ENCODE peak calls at places on chromosomes 4 and X, in seven cellular contexts. N is T-helper 17 cell; S is CD8-positive, alpha-beta memory T cell; M is NCI-H524 treated with DMSO at 0.1 percent for 48 hours; U is smooth muscle cell of the brain vasculature; X is activated CD4-positive, alpha-beta T cell treated with anti-CD3 and anti-CD28 coated beads, Interleukin-2, amount 50 U/mL, for 1 hour; G is iris pigment epithelial cell. Y is an unnamed sample.

GRCh38 chr4:128635939-128636551 is 173.5 kb upstream of the JADE1 start:
- DNase-seq in S (no peak), X (no peak), G (no peak), N (no peak), U (no peak), M (no peak), Y (no peak)

GRCh38 chrX:72308566-72309296 is 3.0 kb upstream of the CITED1 start:
- DNase-seq in S (peak), U (peak), G (peak), N (peak), X (peak), M (peak), Y (peak)

GRCh38 chrX:112636951-112637541 is 42.7 kb downstream of the LHFPL1 start:
- DNase-seq in M (no peak), X (no peak), S (no peak), N (no peak), U (no peak), G (peak), Y (no peak)

GRCh38 chr4:139416073-139416673 is 37.7 kb upstream of the RAB33B start:
- DNase-seq in U (peak), N (no peak), G (peak), M (peak), S (no peak), X (no peak), Y (peak)

GRCh38 chr4:37816006-37816405 is 10.5 kb upstream of the PGM2 start:
- DNase-seq in U (no peak), G (no peak), S (no peak), M (no peak), N (no peak), X (no peak), Y (no peak)

GRCh38 chr4:128782875-128783614 is 26.5 kb upstream of the JADE1 start:
- DNase-seq in U (no peak), M (no peak), S (no peak), X (no peak), G (peak), N (no peak), Y (no peak)

GRCh38 chr4:123110147-123110546 is 187.8 kb upstream of the NUDT6 start:
- DNase-seq in N (no peak), S (no peak), G (no peak), M (no peak), U (no peak), X (no peak), Y (no peak)

GRCh38 chr4:153205028-153205648 is 895 bp downstream of the TRIM2 start:
- DNase-seq in X (peak), U (no peak), M (no peak), G (no peak), N (peak), S (peak), Y (no peak)

GRCh38 chrX:53116101-53116500 is 22.2 kb downstream of the KANTR start:
- DNase-seq in X (no peak), N (no peak), U (no peak), S (no peak), G (peak), M (no peak), Y (no peak)

GRCh38 chr4:174629265-174629664 is 107.0 kb upstream of the HPGD start:
- DNase-seq in S (no peak), G (no peak), U (no peak), X (no peak), N (no peak), M (no peak), Y (no peak)

GRCh38 chr4:40180356-40180755 is 16.5 kb upstream of the RHOH start:
- DNase-seq in X (no peak), G (peak), M (no peak), N (no peak), S (no peak), U (no peak), Y (no peak)

GRCh38 chrX:132612990-132613564 is 124.2 kb upstream of the MBNL3 start:
- DNase-seq in M (no peak), S (peak), U (no peak), G (peak), N (no peak), X (peak), Y (no peak)

GRCh38 chr4:7287918-7288280 is 95.6 kb downstream of the SORCS2 start:
- DNase-seq in G (no peak), M (peak), X (no peak), U (no peak), N (no peak), S (no peak), Y (no peak)

GRCh38 chr4:40923326-40924095 is 173.8 kb downstream of the NSUN7 start:
- DNase-seq in G (no peak), X (no peak), U (no peak), M (no peak), S (no peak), N (no peak), Y (no peak)

GRCh38 chr4:1635452-1635851 is 48.7 kb downstream of the FAM53A start:
- DNase-seq in X (no peak), M (no peak), N (no peak), S (no peak), U (no peak), G (no peak), Y (no peak)

GRCh38 chr4:16608123-16608522 is 290.3 kb downstream of the LDB2 start:
- DNase-seq in U (no peak), N (no peak), X (no peak), S (no peak), M (no peak), G (no peak), Y (no peak)

GRCh38 chr4:120723986-120724385 is 198.5 kb downstream of the PRDM5 start:
- DNase-seq in X (no peak), S (no peak), G (no peak), U (no peak), M (no peak), N (no peak), Y (no peak)